ENCODE peak calls at places on chromosomes 16 and 17, in seven cellular contexts. G is SK-N-SH, F is stomach, A is thoracic aorta, Y is mammary epithelial cell, B is foreskin keratinocyte, Q is Peyer's patch. J is an unnamed sample.

GRCh38 chr16:88893127-88893968 is 26.9 kb upstream of the PABPN1L start:
- DNase-seq in F (no peak), B (no peak), Q (no peak), A (no peak), Y (no peak), G (no peak), J (no peak)

GRCh38 chr16:64615647-64616280 is 506.1 kb downstream of the CDH11 start:
- DNase-seq in Y (no peak), F (no peak), B (no peak), G (no peak), Q (no peak), A (no peak), J (no peak)

GRCh38 chr17:71900830-71901229 is 220.0 kb upstream of the SOX9 start:
- DNase-seq in G (no peak), B (peak; percentile 77), F (no peak), Y (peak; percentile 94), Q (no peak), A (no peak), J (no peak)

GRCh38 chr16:89449726-89450335 is 40.5 kb downstream of the ANKRD11 start:
- DNase-seq in G (no peak), F (no peak), B (peak; percentile 17), Q (no peak), A (no peak), Y (peak; percentile 42), J (no peak)

GRCh38 chr17:12672944-12673343 is 7.3 kb downstream of the MYOCD start:
- DNase-seq in G (no peak), A (no peak), F (no peak), Q (no peak), Y (no peak), B (no peak), J (no peak)

GRCh38 chr17:40284085-40284713 is 3.5 kb upstream of the CDC6 start:
- DNase-seq in F (no peak), G (no peak), A (no peak), Q (peak; percentile 50), Y (peak; percentile 92), B (peak; percentile 91), J (no peak)

GRCh38 chr17:78501241-78502036 is 75.8 kb downstream of the DNAH17 start:
- DNase-seq in F (no peak), B (no peak), Y (no peak), G (no peak), Q (no peak), A (no peak), J (no peak)

GRCh38 chr17:39617446-39618251 is 9.1 kb upstream of the PPP1R1B start:
- DNase-seq in B (no peak), Y (peak; percentile 48), A (no peak), G (peak; percentile 95), Q (peak; percentile 81), F (peak; percentile 82), J (peak; percentile 74)

GRCh38 chr16:68972008-68972407 is 128.7 kb downstream of the TANGO6 start:
- DNase-seq in A (no peak), F (no peak), Y (no peak), B (no peak), G (no peak), Q (no peak), J (no peak)

GRCh38 chr16:88430524-88431446 is 22.3 kb upstream of the ZFPM1 start:
- DNase-seq in B (no peak), Q (peak; percentile 80), Y (no peak), A (no peak), F (no peak), G (no peak), J (no peak)

GRCh38 chr16:8905168-8905762 is 23.1 kb downstream of the LITAFD start:
- DNase-seq in A (no peak), Y (no peak), G (peak; percentile 47), F (no peak), B (no peak), Q (no peak), J (no peak)

GRCh38 chr17:27569257-27569722 is 61.7 kb upstream of the LGALS9 start:
- DNase-seq in G (peak; percentile 64), A (no peak), Y (no peak), F (no peak), B (no peak), Q (peak; percentile 61), J (no peak)

GRCh38 chr16:30137897-30138296 is 14.9 kb upstream of the MAPK3 start:
- DNase-seq in A (no peak), G (peak; percentile 63), F (no peak), B (no peak), Q (no peak), Y (no peak), J (no peak)

GRCh38 chr16:55622930-55623561 is 32.7 kb upstream of the SLC6A2 start:
- DNase-seq in Q (no peak), B (no peak), A (no peak), G (peak; percentile 30), F (no peak), Y (peak; percentile 20), J (no peak)

GRCh38 chr17:61416540-61417363 is 17.1 kb downstream of the TBX2 start:
- DNase-seq in F (peak; percentile 74), Y (peak; percentile 50), Q (peak; percentile 84), G (peak; percentile 99), B (no peak), A (peak; percentile 73), J (peak; percentile 62)

GRCh38 chr16:87851601-87852000 is 17.7 kb downstream of the SLC7A5 start:
- DNase-seq in Q (no peak), G (no peak), A (no peak), F (no peak), B (no peak), Y (no peak), J (no peak)

GRCh38 chr17:19338031-19338990 is 24.2 kb downstream of the B9D1 start:
- DNase-seq in A (no peak), B (no peak), F (peak; percentile 74), G (peak; percentile 62), Y (peak; percentile 50), Q (peak; percentile 84), J (peak; percentile 78)

GRCh38 chr17:1580979-1581676 is 18.5 kb upstream of the PITPNA start:
- DNase-seq in B (no peak), A (no peak), F (peak; percentile 74), Y (no peak), Q (no peak), G (no peak), J (no peak)

GRCh38 chr16:67561824-67562525 is 351 bp upstream of the CTCF start:
- DNase-seq in F (peak; percentile 96), B (peak; percentile 89), Q (peak; percentile 99), A (peak; percentile 87), G (peak; percentile 98), Y (peak; percentile 98), J (peak; percentile 96)

GRCh38 chr17:47620503-47621245 is 29.0 kb upstream of the KPNB1 start:
- DNase-seq in Y (peak; percentile 51), F (no peak), A (no peak), B (no peak), Q (no peak), G (no peak), J (no peak)

GRCh38 chr17:47624727-47625068 is 25.0 kb upstream of the KPNB1 start:
- DNase-seq in Y (no peak), G (no peak), Q (no peak), F (no peak), A (no peak), B (no peak), J (no peak)

GRCh38 chr17:47618416-47618815 is 31.3 kb upstream of the KPNB1 start:
- DNase-seq in A (no peak), Y (no peak), B (no peak), Q (no peak), G (no peak), F (no peak), J (no peak)

GRCh38 chr17:47622179-47622549 is 27.6 kb upstream of the KPNB1 start:
- DNase-seq in A (no peak), F (no peak), B (no peak), Y (no peak), Q (no peak), G (no peak), J (no peak)

GRCh38 chr17:47621293-47622178 is 28.2 kb upstream of the KPNB1 start:
- DNase-seq in A (no peak), Y (peak; percentile 88), Q (no peak), B (peak; percentile 74), G (no peak), F (no peak), J (peak; percentile 27)
- H3K27ac ChIP-seq in A (peak overlapping the region; percentile 75), Y (peak overlapping the region; percentile 56), Q (no peak overlapping the region), B (peak overlapping the region; percentile 84), G (peak overlapping the region; percentile 77), F (peak overlapping the region; percentile 25), J (peak overlapping the region; percentile 22)

GRCh38 chr17:35855965-35856364 is 12.7 kb downstream of the HEATR9 start:
- DNase-seq in Y (no peak), G (no peak), B (no peak), A (no peak), F (no peak), Q (no peak), J (no peak)

DNA sequence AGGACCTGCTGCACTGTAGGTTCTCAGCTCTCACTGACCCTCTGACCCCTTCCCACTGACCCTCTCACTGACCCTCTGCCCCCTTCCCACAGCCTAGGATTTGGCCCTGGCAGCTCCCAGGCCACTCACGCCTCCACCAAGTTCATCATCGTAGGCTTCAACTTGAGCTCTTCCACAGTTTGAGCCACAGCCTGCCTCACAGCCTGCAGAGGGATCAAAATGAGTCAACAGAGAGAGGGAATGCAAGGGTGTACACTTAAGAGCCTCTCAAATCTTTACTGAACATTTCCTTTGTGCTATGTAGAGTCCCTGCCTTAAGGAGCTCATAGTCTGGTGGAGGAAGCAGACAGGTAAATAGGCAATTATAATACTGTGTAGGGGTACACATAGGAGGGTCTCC is 12.1 kb downstream of the HEATR9 start:
- DNase-seq in G (no peak), F (no peak), Y (no peak), B (no peak), Q (no peak), A (no peak), J (no peak)
- H3K27ac ChIP-seq in G (no peak overlapping the region), F (no peak overlapping the region), Y (no peak overlapping the region), B (no peak overlapping the region), Q (no peak overlapping the region), A (no peak overlapping the region), J (no peak overlapping the region)

DNA sequence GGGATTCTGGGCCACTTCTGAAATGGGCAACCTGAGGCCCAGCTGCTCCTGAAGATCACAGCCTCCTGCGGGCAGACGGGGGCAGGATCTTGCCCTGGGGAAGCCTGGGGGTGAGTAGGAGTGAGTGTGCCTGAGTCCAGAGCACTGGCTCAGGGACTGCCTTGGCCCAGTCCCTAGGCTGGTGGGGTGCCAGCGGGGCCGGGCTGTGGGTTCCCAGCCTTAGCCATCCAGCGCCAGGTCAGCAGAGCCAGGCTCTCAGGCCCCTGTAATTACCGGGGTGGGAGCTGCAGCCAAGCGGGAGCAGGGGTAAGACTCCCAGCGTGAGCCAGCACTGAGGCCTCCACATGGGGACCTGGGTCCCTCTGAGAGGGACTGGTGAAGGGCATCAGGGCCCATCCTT is 8.2 kb downstream of the SPNS2 start:
- DNase-seq in Y (no peak), B (no peak), G (no peak), Q (no peak), A (no peak), F (no peak), J (no peak)
- H3K27ac ChIP-seq in Y (no peak overlapping the region), B (no peak overlapping the region), G (no peak overlapping the region), Q (no peak overlapping the region), A (no peak overlapping the region), F (peak overlapping the region; percentile 73), J (peak overlapping the region; percentile 86)

GRCh38 chr16:54431997-54432367 is 145.4 kb upstream of the IRX3 start:
- DNase-seq in Y (no peak), A (no peak), B (no peak), F (no peak), G (no peak), Q (no peak), J (no peak)
- H3K27ac ChIP-seq in Y (no peak overlapping the region), A (no peak overlapping the region), B (no peak overlapping the region), F (no peak overlapping the region), G (peak overlapping the region; percentile 83), Q (no peak overlapping the region), J (peak overlapping the region; percentile 81)

J was measured in breast epithelium.